ENCODE peak calls at places on chromosomes 1 and 21, in eight cellular contexts. K is NT2/D1; D is Jurkat, Clone E6-1; J is T1000; C is cardiac fibroblast; Z is OCI-LY7; F is tibial artery; W is stimulated activated CD4-positive, alpha-beta T cell treated with anti-CD3 and anti-CD28 coated beads, Interleukin-1b, Interleukin-23, amount 100 ng/mL, for 1 hour. I is an unnamed sample.

GRCh38 chr1:72845342-72845741 is 563.0 kb upstream of the NEGR1 start:
- DNase-seq in C (no peak), W (no peak), K (peak; percentile 48), Z (no peak), D (no peak), J (no peak), F (no peak), I (no peak)

GRCh38 chr1:152741656-152742055 is 16.2 kb upstream of the KPRP start:
- DNase-seq in K (no peak), D (no peak), W (no peak), J (no peak), F (no peak), C (no peak), Z (no peak), I (no peak)

GRCh38 chr1:244444854-244445253 is 6.9 kb downstream of the ADSS2 start:
- DNase-seq in F (no peak), W (no peak), J (no peak), D (no peak), K (no peak), C (peak; percentile 18), Z (no peak), I (no peak)

GRCh38 chr1:178031856-178032320 is 62.0 kb upstream of the RASAL2 start:
- DNase-seq in J (peak; percentile 72), C (peak; percentile 97), F (peak; percentile 96), D (peak; percentile 37), K (peak; percentile 88), Z (peak; percentile 49), W (no peak), I (peak; percentile 86)

GRCh38 chr1:43308635-43309580 is 8.1 kb downstream of the TIE1 start:
- DNase-seq in F (no peak), C (no peak), K (no peak), J (no peak), D (no peak), Z (no peak), W (no peak), I (no peak)

GRCh38 chr1:29975036-29975694 is 738.8 kb downstream of the PTPRU start:
- DNase-seq in F (no peak), D (peak; percentile 21), W (no peak), J (no peak), K (peak; percentile 86), C (peak; percentile 34), Z (peak; percentile 4), I (peak; percentile 11)

GRCh38 chr1:234933475-234933874 is 195.2 kb downstream of the TOMM20 start:
- DNase-seq in J (no peak), K (no peak), F (peak; percentile 67), D (no peak), C (peak; percentile 72), W (no peak), Z (peak; percentile 31), I (peak; percentile 54)

GRCh38 chr1:55275151-55275748 is 60.1 kb upstream of the USP24 start:
- DNase-seq in K (no peak), Z (no peak), D (no peak), W (no peak), J (no peak), F (no peak), C (no peak), I (peak; percentile 27)

GRCh38 chr1:19878637-19878985 is 3.6 kb upstream of the OTUD3 start:
- DNase-seq in C (no peak), F (no peak), J (no peak), D (no peak), K (no peak), W (no peak), Z (no peak), I (no peak)

GRCh38 chr21:15445327-15445726 is 284.5 kb upstream of the USP25 start:
- DNase-seq in D (no peak), C (no peak), W (no peak), F (no peak), Z (no peak), K (no peak), J (no peak), I (no peak)

GRCh38 chr1:16138772-16139221 is 17.1 kb downstream of the EPHA2 start:
- DNase-seq in F (no peak), D (no peak), K (no peak), J (no peak), C (no peak), W (no peak), Z (no peak), I (no peak)

GRCh38 chr1:93807301-93807930 is 71.6 kb downstream of the DNTTIP2 start:
- DNase-seq in F (no peak), C (no peak), J (no peak), K (peak; percentile 66), W (no peak), Z (no peak), D (no peak), I (peak; percentile 85)

GRCh38 chr1:66553846-66554245 is 19.9 kb downstream of the SGIP1 start:
- DNase-seq in J (no peak), K (no peak), C (no peak), F (no peak), W (no peak), D (no peak), Z (no peak), I (peak; percentile 29)

GRCh38 chr1:36366091-36366661 is 19.5 kb downstream of the STK40 start:
- DNase-seq in D (peak; percentile 91), J (no peak), W (no peak), F (no peak), Z (peak; percentile 73), C (peak; percentile 70), K (no peak), I (peak; percentile 25)

GRCh38 chr1:68516066-68516465 is 19.2 kb upstream of the DEPDC1 start:
- DNase-seq in D (no peak), J (no peak), F (no peak), W (no peak), C (peak; percentile 14), Z (no peak), K (no peak), I (peak; percentile 21)

GRCh38 chr1:28671254-28671780 is 2.7 kb downstream of the GMEB1 start:
- DNase-seq in D (no peak), W (no peak), F (no peak), Z (no peak), K (no peak), C (no peak), J (no peak), I (no peak)

GRCh38 chr21:27424601-27425000 is 457.7 kb upstream of the ADAMTS5 start:
- DNase-seq in W (no peak), Z (no peak), D (no peak), C (peak; percentile 68), K (no peak), F (no peak), J (no peak), I (peak; percentile 41)

GRCh38 chr1:8091691-8092090 is 65.6 kb upstream of the ERRFI1 start:
- DNase-seq in D (no peak), W (no peak), C (peak; percentile 37), Z (no peak), K (no peak), F (no peak), J (no peak), I (peak; percentile 58)

I was measured in amniotic epithelial cell.